ENCODE peak calls at places on chromosome 20, in eight cellular contexts. One of them, this sample, is unnamed.

GRCh38 chr20:24617757-24618450 is 148.5 kb downstream of the SYNDIG1 start:
- DNase-seq in osteocyte: peak
- DNase-seq in astrocyte of the cerebellum: no peak
- DNase-seq in testis: no peak
- DNase-seq in CD4-positive, alpha-beta T cell: no peak
- DNase-seq in brain microvascular endothelial cell: no peak
- DNase-seq in ACHN: no peak
- DNase-seq in stimulated activated CD8-positive, alpha-beta memory T cell treated with anti-CD3 and anti-CD28 coated beads, Interleukin-4, amount 100 ng/mL, for 1 hour: no peak
- DNase-seq in this sample: no peak

GRCh38 chr20:14344746-14345145 is 7.3 kb upstream of the FLRT3 start:
- DNase-seq in brain microvascular endothelial cell: no peak
- DNase-seq in testis: no peak
- DNase-seq in ACHN: no peak
- DNase-seq in stimulated activated CD8-positive, alpha-beta memory T cell treated with anti-CD3 and anti-CD28 coated beads, Interleukin-4, amount 100 ng/mL, for 1 hour: no peak
- DNase-seq in osteocyte: no peak
- DNase-seq in astrocyte of the cerebellum: no peak
- DNase-seq in CD4-positive, alpha-beta T cell: no peak
- DNase-seq in this sample: no peak

GRCh38 chr20:46826343-46826984 is 68.2 kb upstream of the EYA2 start:
- DNase-seq in CD4-positive, alpha-beta T cell: no peak
- DNase-seq in astrocyte of the cerebellum: no peak
- DNase-seq in testis: no peak
- DNase-seq in stimulated activated CD8-positive, alpha-beta memory T cell treated with anti-CD3 and anti-CD28 coated beads, Interleukin-4, amount 100 ng/mL, for 1 hour: no peak
- DNase-seq in ACHN: no peak
- DNase-seq in brain microvascular endothelial cell: peak
- DNase-seq in osteocyte: peak
- DNase-seq in this sample: no peak

GRCh38 chr20:32524871-32525501 is 60.1 kb downstream of the NOL4L start:
- DNase-seq in stimulated activated CD8-positive, alpha-beta memory T cell treated with anti-CD3 and anti-CD28 coated beads, Interleukin-4, amount 100 ng/mL, for 1 hour: no peak
- DNase-seq in testis: peak
- DNase-seq in ACHN: no peak
- DNase-seq in CD4-positive, alpha-beta T cell: no peak
- DNase-seq in osteocyte: peak
- DNase-seq in brain microvascular endothelial cell: no peak
- DNase-seq in astrocyte of the cerebellum: no peak
- DNase-seq in this sample: no peak

GRCh38 chr20:18750735-18751134 is 62.8 kb upstream of the SCP2D1 start:
- DNase-seq in CD4-positive, alpha-beta T cell: no peak
- DNase-seq in ACHN: no peak
- DNase-seq in stimulated activated CD8-positive, alpha-beta memory T cell treated with anti-CD3 and anti-CD28 coated beads, Interleukin-4, amount 100 ng/mL, for 1 hour: no peak
- DNase-seq in brain microvascular endothelial cell: no peak
- DNase-seq in astrocyte of the cerebellum: no peak
- DNase-seq in osteocyte: no peak
- DNase-seq in testis: no peak
- DNase-seq in this sample: no peak

GRCh38 chr20:58260006-58260405 is 31.6 kb upstream of the ANKRD60 start:
- DNase-seq in stimulated activated CD8-positive, alpha-beta memory T cell treated with anti-CD3 and anti-CD28 coated beads, Interleukin-4, amount 100 ng/mL, for 1 hour: no peak
- DNase-seq in astrocyte of the cerebellum: no peak
- DNase-seq in brain microvascular endothelial cell: no peak
- DNase-seq in osteocyte: no peak
- DNase-seq in ACHN: no peak
- DNase-seq in testis: no peak
- DNase-seq in CD4-positive, alpha-beta T cell: no peak
- DNase-seq in this sample: no peak

GRCh38 chr20:3181270-3181669 is 7.9 kb upstream of the LZTS3 start:
- DNase-seq in stimulated activated CD8-positive, alpha-beta memory T cell treated with anti-CD3 and anti-CD28 coated beads, Interleukin-4, amount 100 ng/mL, for 1 hour: no peak
- DNase-seq in CD4-positive, alpha-beta T cell: no peak
- DNase-seq in astrocyte of the cerebellum: no peak
- DNase-seq in ACHN: no peak
- DNase-seq in osteocyte: no peak
- DNase-seq in testis: no peak
- DNase-seq in brain microvascular endothelial cell: no peak
- DNase-seq in this sample: no peak

GRCh38 chr20:59082981-59083380 is 40.4 kb upstream of the PRELID3B start:
- DNase-seq in stimulated activated CD8-positive, alpha-beta memory T cell treated with anti-CD3 and anti-CD28 coated beads, Interleukin-4, amount 100 ng/mL, for 1 hour: no peak
- DNase-seq in astrocyte of the cerebellum: no peak
- DNase-seq in osteocyte: no peak
- DNase-seq in testis: no peak
- DNase-seq in ACHN: peak
- DNase-seq in CD4-positive, alpha-beta T cell: no peak
- DNase-seq in brain microvascular endothelial cell: peak
- DNase-seq in this sample: no peak

GRCh38 chr20:41770427-41770826 is 152.2 kb upstream of the CHD6 start:
- DNase-seq in osteocyte: no peak
- DNase-seq in brain microvascular endothelial cell: no peak
- DNase-seq in stimulated activated CD8-positive, alpha-beta memory T cell treated with anti-CD3 and anti-CD28 coated beads, Interleukin-4, amount 100 ng/mL, for 1 hour: no peak
- DNase-seq in testis: no peak
- DNase-seq in ACHN: no peak
- DNase-seq in CD4-positive, alpha-beta T cell: no peak
- DNase-seq in astrocyte of the cerebellum: no peak
- DNase-seq in this sample: no peak

GRCh38 chr20:10636326-10636818 is 37.4 kb downstream of the JAG1 start:
- DNase-seq in brain microvascular endothelial cell: peak
- DNase-seq in CD4-positive, alpha-beta T cell: no peak
- DNase-seq in osteocyte: no peak
- DNase-seq in astrocyte of the cerebellum: peak
- DNase-seq in stimulated activated CD8-positive, alpha-beta memory T cell treated with anti-CD3 and anti-CD28 coated beads, Interleukin-4, amount 100 ng/mL, for 1 hour: no peak
- DNase-seq in ACHN: no peak
- DNase-seq in testis: no peak
- DNase-seq in this sample: no peak

GRCh38 chr20:56665806-56666205 is 36.7 kb downstream of the TFAP2C start:
- DNase-seq in ACHN: no peak
- DNase-seq in brain microvascular endothelial cell: no peak
- DNase-seq in astrocyte of the cerebellum: no peak
- DNase-seq in stimulated activated CD8-positive, alpha-beta memory T cell treated with anti-CD3 and anti-CD28 coated beads, Interleukin-4, amount 100 ng/mL, for 1 hour: no peak
- DNase-seq in osteocyte: no peak
- DNase-seq in testis: no peak
- DNase-seq in CD4-positive, alpha-beta T cell: no peak
- DNase-seq in this sample: no peak

GRCh38 chr20:35443003-35443402 is 5.0 kb upstream of the GDF5 start:
- DNase-seq in stimulated activated CD8-positive, alpha-beta memory T cell treated with anti-CD3 and anti-CD28 coated beads, Interleukin-4, amount 100 ng/mL, for 1 hour: no peak
- DNase-seq in astrocyte of the cerebellum: no peak
- DNase-seq in testis: no peak
- DNase-seq in ACHN: no peak
- DNase-seq in brain microvascular endothelial cell: peak
- DNase-seq in osteocyte: no peak
- DNase-seq in CD4-positive, alpha-beta T cell: no peak
- DNase-seq in this sample: no peak

This sample was measured in H1.